ENCODE peak calls at places on chromosomes 2 and 18, in four cellular contexts. V is A549, Q is HepG2, E is K562. P is an unnamed sample.

GRCh38 chr2:204545861-204546773 is 842 bp downstream of the PARD3B start:
- DNase-seq in V (no peak), Q (no peak), E (no peak), P (peak)

GRCh38 chr2:235244497-235245215 is 249.2 kb upstream of the AGAP1 start:
- DNase-seq in V (no peak), Q (no peak), E (no peak), P (no peak)

GRCh38 chr2:148615446-148615845 is 29.1 kb upstream of the EPC2 start:
- DNase-seq in V (no peak), Q (no peak), E (no peak), P (no peak)

GRCh38 chr18:49491857-49492693 is 5.0 kb upstream of the C18orf32 start:
- DNase-seq in V (peak), Q (peak), E (peak), P (peak)

GRCh38 chr2:74003494-74004211 is 18.9 kb downstream of the TET3 start:
- DNase-seq in V (no peak), Q (no peak), E (peak), P (no peak)

GRCh38 chr18:66419400-66419799 is 184.5 kb downstream of the CDH19 start:
- DNase-seq in V (no peak), Q (no peak), E (no peak), P (no peak)

GRCh38 chr18:73118121-73118816 is 250.5 kb upstream of the NETO1 start:
- DNase-seq in V (no peak), Q (no peak), E (no peak), P (no peak)

GRCh38 chr2:234254783-234255521 is 204.4 kb downstream of the SPP2 start:
- DNase-seq in V (no peak), Q (no peak), E (no peak), P (no peak)

GRCh38 chr2:11344342-11344955 is at the start of gene ROCK2:
- DNase-seq in V (peak), Q (peak), E (peak), P (peak)

GRCh38 chr18:54828290-54828871 is at the start of gene RAB27B:
- DNase-seq in V (peak), Q (peak), E (no peak), P (peak)

DNA sequence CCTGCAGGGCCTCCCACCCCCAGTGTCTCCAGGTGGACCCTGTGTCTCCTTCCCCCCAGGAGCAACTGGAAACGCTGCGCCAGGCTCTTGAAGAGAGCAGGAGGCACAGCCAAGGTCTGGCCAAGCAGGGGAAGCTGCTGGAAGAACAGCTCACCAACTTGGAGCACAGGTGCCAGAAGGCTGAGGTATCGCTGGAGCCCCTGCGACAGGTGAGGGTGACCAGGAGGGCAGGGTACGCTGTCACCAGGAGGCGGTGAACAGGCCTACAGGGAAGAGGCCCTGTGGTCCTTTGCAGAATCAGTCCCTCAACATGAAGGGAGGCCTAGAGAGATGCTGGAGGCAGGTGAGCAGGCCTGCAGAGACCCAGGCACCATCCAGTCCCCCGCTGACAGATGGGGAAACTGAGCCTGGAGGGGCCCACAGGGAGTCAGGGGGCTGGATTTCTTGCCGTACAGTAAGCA is 15.6 kb upstream of the SNED1 start:
- DNase-seq in V (no peak), Q (no peak), E (no peak), P (peak)
- TF ChIP-seq HMGXB4 in V (no peak), Q (no peak), E (no peak), P (no peak)

DNA sequence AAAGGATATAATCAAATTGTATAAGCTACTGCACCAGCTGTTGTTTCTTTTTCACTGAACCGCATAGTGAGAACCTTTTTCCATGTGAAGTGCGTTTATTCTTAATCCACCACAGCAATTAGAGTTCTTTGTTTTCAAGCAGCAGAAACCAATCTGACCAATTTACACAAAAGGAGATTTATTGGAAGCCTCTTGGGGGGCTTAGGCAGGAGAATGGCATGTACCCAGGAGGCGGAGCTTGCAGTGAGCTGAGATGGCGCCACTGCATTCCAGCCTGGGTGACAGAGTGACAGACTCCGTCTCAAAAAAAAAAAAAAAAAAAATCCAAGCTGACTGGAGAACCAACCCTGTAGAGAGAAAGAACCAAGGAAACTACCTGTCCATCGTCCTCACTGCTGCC is 10.0 kb downstream of the ADNP2 start:
- DNase-seq in V (no peak), Q (no peak), E (no peak), P (no peak)
- TF ChIP-seq HMGXB4 in V (no peak), Q (no peak), E (no peak), P (no peak)

DNA sequence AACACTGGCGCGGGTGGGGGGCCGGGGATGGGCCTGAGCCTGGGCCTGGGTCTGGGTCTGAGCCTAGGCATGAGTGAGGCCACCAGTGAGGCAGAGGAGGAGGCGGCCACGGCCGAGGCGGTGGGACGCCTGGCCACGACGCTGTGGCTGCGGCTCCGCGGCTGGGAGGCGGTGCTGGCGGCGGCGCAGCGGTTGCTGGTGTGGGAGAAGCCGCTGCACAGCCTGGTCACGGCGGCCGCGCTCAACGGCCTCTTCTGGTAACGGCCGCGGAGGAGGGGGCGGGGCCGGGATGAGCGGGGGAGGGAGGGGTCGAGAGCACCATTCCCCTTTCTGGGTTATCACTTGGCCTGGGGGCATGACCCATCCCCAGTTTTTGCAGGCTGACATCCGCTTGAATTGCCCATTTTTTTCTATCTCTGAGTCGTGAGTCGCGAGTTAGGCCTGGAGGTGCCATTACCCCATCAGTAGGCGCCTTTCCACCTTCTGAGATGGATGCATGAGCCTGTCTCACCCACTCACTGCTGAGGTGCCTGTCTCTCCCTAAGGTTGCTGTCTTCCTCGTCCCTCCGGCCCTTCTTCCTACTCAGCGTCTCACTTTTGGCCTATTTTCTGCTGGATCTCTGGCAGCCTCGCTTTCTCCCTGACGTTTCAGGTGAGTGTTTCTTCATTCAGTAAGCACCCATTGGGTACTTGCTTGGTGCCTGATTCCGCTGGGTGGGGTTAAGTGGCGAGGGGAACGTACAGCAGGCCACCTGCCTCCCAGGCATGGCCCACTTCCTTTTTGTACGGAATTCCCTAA is 501 bp downstream of the RETREG2 start:
- DNase-seq in V (peak), Q (no peak), E (peak), P (peak)
- TF ChIP-seq HMGXB4 in V (no peak), Q (no peak), E (no peak), P (peak)

GRCh38 chr18:33231474-33232317 is 208.8 kb downstream of the CCDC178 start:
- DNase-seq in V (peak), Q (peak), E (peak), P (peak)
- TF ChIP-seq HMGXB4 in V (no peak), Q (no peak), E (no peak), P (no peak)

DNA sequence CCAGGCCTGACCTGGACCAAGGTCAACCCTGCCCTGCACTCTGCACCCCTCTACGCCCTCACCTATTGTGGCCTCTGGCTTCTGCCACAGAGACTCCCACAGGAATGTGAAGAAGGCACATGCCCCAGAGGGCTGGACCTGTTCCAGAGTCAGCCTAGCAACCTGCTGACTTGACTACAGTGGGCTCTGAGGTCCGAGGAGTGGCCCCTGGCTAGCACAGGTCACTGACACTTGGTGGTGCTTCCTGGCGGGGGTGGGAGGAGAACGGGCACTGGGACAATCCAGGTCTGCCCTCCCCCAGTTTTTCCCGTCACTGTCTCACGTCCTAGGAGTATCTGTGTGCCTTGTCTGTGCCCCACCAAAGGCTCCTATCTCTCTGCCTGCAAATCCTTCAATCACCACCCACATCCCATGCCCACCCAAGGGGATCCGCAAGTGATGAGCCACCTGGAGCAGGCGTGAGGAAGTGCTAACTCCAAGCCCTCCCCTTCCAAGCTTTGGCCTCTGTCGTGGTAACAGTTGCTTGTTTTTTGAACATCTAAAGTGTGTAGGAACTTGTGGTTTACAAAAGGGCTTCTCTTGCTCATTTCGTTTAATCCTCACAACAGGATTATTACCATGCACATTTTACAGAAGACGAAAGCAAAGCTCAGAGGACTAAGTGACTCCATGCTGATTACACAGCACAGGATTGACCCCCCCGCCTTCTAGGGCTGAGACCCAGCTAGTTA is 86.2 kb downstream of the MCFD2 start:
- DNase-seq in V (no peak), Q (no peak), E (no peak), P (no peak)
- TF ChIP-seq HMGXB4 in V (no peak), Q (no peak), E (no peak), P (no peak)

P was measured in WTC11.